ENCODE peak calls at places on chromosome 6, in seven cellular contexts. N is tibial artery; X is effector memory CD4-positive, alpha-beta T cell; K is HCT116; J is aorta; H is naive thymus-derived CD4-positive, alpha-beta T cell; C is ovary. I is an unnamed sample. For H3K9me3, the result is how much of the 10 kb centered on the place peaks cover.

GRCh38 chr6:138211048-138211581 is 7.2 kb downstream of the PBOV1 start:
- DNase-seq in H (no peak), C (no peak), J (no peak), N (no peak), X (no peak), K (no peak), I (no peak)

GRCh38 chr6:79385333-79385732 is 150.9 kb upstream of the HMGN3 start:
- DNase-seq in K (no peak), H (no peak), J (no peak), X (no peak), N (no peak), C (no peak), I (no peak)

GRCh38 chr6:158205220-158205944 is 37.2 kb downstream of the GTF2H5 start:
- DNase-seq in X (no peak), K (peak), J (no peak), H (no peak), N (no peak), C (no peak), I (no peak)

GRCh38 chr6:33372532-33373123 is 19.0 kb upstream of the KIFC1 start:
- DNase-seq in H (no peak), K (no peak), J (no peak), C (no peak), N (no peak), X (no peak), I (no peak)

GRCh38 chr6:26104457-26105108 is 17.4 kb downstream of the HFE start:
- DNase-seq in C (peak), X (no peak), H (no peak), J (no peak), K (peak), N (no peak), I (no peak)

GRCh38 chr6:31581511-31582229 is 554 bp downstream of the LTB start:
- DNase-seq in K (no peak), J (peak), H (no peak), X (no peak), C (no peak), N (no peak), I (no peak)

GRCh38 chr6:39225946-39226437 is 3.3 kb downstream of the KCNK5 start:
- DNase-seq in H (no peak), J (peak), C (no peak), N (no peak), X (no peak), K (no peak), I (no peak)

GRCh38 chr6:24524801-24525200 is 30.0 kb downstream of the ALDH5A1 start:
- DNase-seq in C (no peak), H (peak), K (peak), J (no peak), X (no peak), N (no peak), I (no peak)

GRCh38 chr6:11410539-11411307 is 126.8 kb upstream of the TMEM170B start:
- DNase-seq in K (no peak), J (no peak), C (no peak), H (no peak), X (no peak), N (no peak), I (no peak)

GRCh38 chr6:25263602-25264001 is 15.6 kb upstream of the CARMIL1 start:
- DNase-seq in K (no peak), X (no peak), H (no peak), J (no peak), C (no peak), N (no peak), I (no peak)

GRCh38 chr6:27889275-27889627 is 22.9 kb downstream of the OR2B2 start:
- DNase-seq in N (no peak), H (no peak), J (no peak), K (no peak), C (no peak), X (no peak), I (no peak)

GRCh38 chr6:24960991-24961475 is 25.3 kb upstream of the RIPOR2 start:
- DNase-seq in K (no peak), C (no peak), J (no peak), X (no peak), N (no peak), H (peak), I (no peak)

GRCh38 chr6:7902867-7903266 is 7.7 kb downstream of the TXNDC5 start:
- DNase-seq in H (no peak), K (no peak), J (no peak), X (no peak), C (no peak), N (no peak), I (no peak)

GRCh38 chr6:37491161-37491829 is 8.4 kb downstream of the CCDC167 start:
- DNase-seq in J (no peak), N (no peak), H (no peak), K (no peak), X (no peak), C (no peak), I (no peak)

GRCh38 chr6:13074746-13075490 is 253.4 kb downstream of the TBC1D7 start:
- DNase-seq in C (no peak), H (no peak), K (no peak), J (no peak), N (no peak), X (no peak), I (no peak)

GRCh38 chr6:45637611-45638257 is 260.0 kb upstream of the SUPT3H start:
- DNase-seq in K (no peak), X (no peak), J (no peak), N (no peak), C (no peak), H (no peak), I (no peak)

GRCh38 chr6:119661628-119662027 is 312.1 kb upstream of the MAN1A1 start:
- DNase-seq in N (no peak), X (no peak), J (no peak), H (no peak), K (no peak), C (no peak), I (no peak)

GRCh38 chr6:37182736-37183590 is 13.0 kb downstream of the PIM1 start:
- DNase-seq in J (no peak), H (peak), N (peak), X (peak), K (no peak), C (no peak), I (no peak)

GRCh38 chr6:53014034-53014433 is 18.9 kb upstream of the GSTA4 start:
- DNase-seq in N (no peak), J (no peak), C (no peak), H (no peak), X (no peak), K (no peak), I (no peak)

GRCh38 chr6:27251672-27252251 is 4.3 kb downstream of the PRSS16 start:
- DNase-seq in N (no peak), H (peak), K (peak), X (peak), J (peak), C (peak), I (peak)

GRCh38 chr6:16700202-16700997 is 60.9 kb downstream of the ATXN1 start:
- DNase-seq in C (no peak), H (peak), J (no peak), N (no peak), K (no peak), X (peak), I (no peak)

GRCh38 chr6:40798069-40798770 is 211.1 kb upstream of the LRFN2 start:
- DNase-seq in X (no peak), K (no peak), N (no peak), J (no peak), C (no peak), H (no peak), I (no peak)

GRCh38 chr6:151370509-151371078 is 20.8 kb downstream of the ZBTB2 start:
- DNase-seq in C (no peak), N (no peak), H (no peak), X (no peak), J (no peak), K (no peak), I (no peak)

GRCh38 chr6:113694278-113695077 is 162.7 kb upstream of the MARCKS start:
- DNase-seq in K (no peak), X (no peak), C (no peak), J (no peak), H (no peak), N (no peak), I (no peak)

GRCh38 chr6:136085370-136086115 is 164.6 kb downstream of the MTFR2 start:
- DNase-seq in N (no peak), J (no peak), X (no peak), H (no peak), C (no peak), K (no peak), I (no peak)

GRCh38 chr6:15392182-15392581 is 146.3 kb downstream of the JARID2 start:
- DNase-seq in K (no peak), H (no peak), J (no peak), N (no peak), X (no peak), C (no peak), I (no peak)

GRCh38 chr6:125924169-125924568 is 32.4 kb upstream of the HINT3 start:
- DNase-seq in N (no peak), C (no peak), H (no peak), J (no peak), K (no peak), X (no peak), I (no peak)

GRCh38 chr6:33455051-33455450 is 675 bp downstream of the ZBTB9 start:
- DNase-seq in J (peak), X (no peak), C (no peak), K (no peak), H (no peak), N (no peak), I (no peak)

GRCh38 chr6:108294787-108295625 is at the start of gene AFG1L:
- DNase-seq in H (peak), K (peak), X (peak), C (peak), J (peak), N (peak), I (peak)

GRCh38 chr6:26484161-26484560 is 15.9 kb upstream of the BTN1A1 start:
- DNase-seq in J (no peak), X (no peak), H (no peak), C (no peak), K (no peak), N (no peak), I (no peak)

GRCh38 chr6:149335924-149336323 is 18.4 kb downstream of the TAB2 start:
- DNase-seq in J (no peak), K (peak), N (no peak), H (no peak), C (no peak), X (no peak), I (no peak)

GRCh38 chr6:40957616-40958492 is 81.2 kb downstream of the UNC5CL start:
- DNase-seq in N (no peak), K (peak), X (no peak), J (no peak), H (no peak), C (no peak), I (no peak)

GRCh38 chr6:89927788-89928565 is 33.7 kb downstream of the GJA10 start:
- DNase-seq in J (no peak), H (no peak), N (no peak), C (no peak), K (no peak), X (no peak), I (no peak)

GRCh38 chr6:113122060-113122459 is 735.1 kb upstream of the MARCKS start:
- DNase-seq in C (no peak), J (no peak), N (no peak), X (no peak), K (peak), H (no peak), I (no peak)

GRCh38 chr6:166460473-166461437 is 78.0 kb upstream of the MPC1 start:
- DNase-seq in N (no peak), K (no peak), H (no peak), C (no peak), J (no peak), X (no peak), I (no peak)

GRCh38 chr6:137271245-137272183 is 52.3 kb upstream of the IFNGR1 start:
- DNase-seq in C (no peak), K (peak), J (no peak), H (peak), N (no peak), X (no peak), I (no peak)

GRCh38 chr6:141252828-141253608 is 879.7 kb upstream of the GJE1 start:
- DNase-seq in K (no peak), C (no peak), X (no peak), J (no peak), N (no peak), H (no peak), I (no peak)

GRCh38 chr6:6685249-6685667 is 96.7 kb downstream of the LY86 start:
- DNase-seq in C (no peak), H (no peak), K (no peak), X (no peak), N (no peak), J (no peak), I (no peak)

GRCh38 chr6:115896538-115897129 is 164.1 kb downstream of the FRK start:
- DNase-seq in K (peak), H (no peak), X (no peak), C (no peak), J (no peak), N (no peak), I (no peak)

GRCh38 chr6:120103616-120104015 is 754.1 kb upstream of the MAN1A1 start:
- DNase-seq in J (no peak), K (no peak), N (no peak), X (no peak), C (no peak), H (no peak), I (no peak)

GRCh38 chr6:22451960-22452359 is 117.4 kb upstream of the HDGFL1 start:
- DNase-seq in J (no peak), H (no peak), K (no peak), N (no peak), C (no peak), X (no peak), I (no peak)

GRCh38 chr6:22457986-22458385 is 111.4 kb upstream of the HDGFL1 start:
- DNase-seq in X (no peak), K (no peak), N (no peak), J (no peak), C (no peak), H (no peak), I (no peak)

GRCh38 chr6:22455378-22455777 is 114.0 kb upstream of the HDGFL1 start:
- DNase-seq in K (no peak), N (no peak), H (no peak), J (no peak), X (no peak), C (no peak), I (no peak)
- H3K9me3 ChIP-seq in K (under half), N (under half), H (under half), J (under half), X (under half), C (under half), I (under half)

DNA sequence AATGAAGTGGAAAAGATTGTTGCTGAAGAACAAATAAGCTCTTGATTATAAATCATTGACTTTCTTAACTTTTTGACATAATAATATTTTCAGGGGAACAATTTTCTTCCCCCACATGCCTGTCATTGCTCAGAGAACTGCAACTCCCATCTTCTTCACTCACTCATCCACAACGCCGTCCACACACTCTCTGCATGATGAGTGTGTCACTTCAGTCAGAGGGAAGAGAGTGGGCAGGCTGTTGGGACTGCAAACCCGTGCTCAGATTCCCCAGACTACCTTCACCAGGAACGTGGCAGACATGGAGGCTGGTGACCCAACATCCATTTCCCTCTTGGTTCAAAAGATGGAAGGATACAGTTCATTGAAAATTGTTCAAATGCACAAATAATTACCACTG is 650.8 kb downstream of the PRKN start:
- DNase-seq in X (no peak), N (no peak), H (no peak), J (no peak), K (no peak), C (no peak), I (no peak)
- H3K9me3 ChIP-seq in X (under half), N (under half), H (under half), J (under half), K (under half), C (under half), I (under half)

DNA sequence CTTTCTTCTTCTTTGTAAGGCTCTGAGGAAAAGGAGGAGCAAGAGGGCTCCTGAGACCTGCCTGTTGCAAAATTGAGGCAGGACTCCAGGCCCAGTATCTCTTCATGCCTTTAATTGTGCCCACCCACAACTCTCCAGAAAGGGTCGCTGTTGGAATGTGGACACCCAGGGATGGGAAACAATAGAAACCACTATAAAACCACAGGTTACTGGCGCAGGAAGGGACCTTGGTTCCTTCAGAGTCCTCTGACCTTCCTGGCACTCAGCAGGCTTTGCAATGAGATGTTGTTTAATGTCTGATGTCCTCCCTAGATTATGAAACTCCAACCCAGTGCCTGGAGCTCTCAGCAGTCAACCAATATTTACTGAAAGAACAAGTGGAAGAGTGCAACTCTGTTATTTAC is 136.9 kb downstream of the FNDC1 start:
- DNase-seq in J (no peak), K (no peak), C (no peak), H (no peak), N (no peak), X (no peak), I (no peak)
- H3K9me3 ChIP-seq in J (under half), K (under half), C (under half), H (under half), N (under half), X (under half), I (under half)

GRCh38 chr6:67458265-67458664 is 1176.8 kb upstream of the ADGRB3 start:
- DNase-seq in H (no peak), J (no peak), C (no peak), K (no peak), X (no peak), N (no peak), I (no peak)

GRCh38 chr6:67459556-67459955 is 1175.5 kb upstream of the ADGRB3 start:
- DNase-seq in K (no peak), J (no peak), N (no peak), H (no peak), C (no peak), X (no peak), I (no peak)
- H3K9me3 ChIP-seq in K (under half), J (under half), N (under half), H (under half), C (under half), X (under half), I (under half)

DNA sequence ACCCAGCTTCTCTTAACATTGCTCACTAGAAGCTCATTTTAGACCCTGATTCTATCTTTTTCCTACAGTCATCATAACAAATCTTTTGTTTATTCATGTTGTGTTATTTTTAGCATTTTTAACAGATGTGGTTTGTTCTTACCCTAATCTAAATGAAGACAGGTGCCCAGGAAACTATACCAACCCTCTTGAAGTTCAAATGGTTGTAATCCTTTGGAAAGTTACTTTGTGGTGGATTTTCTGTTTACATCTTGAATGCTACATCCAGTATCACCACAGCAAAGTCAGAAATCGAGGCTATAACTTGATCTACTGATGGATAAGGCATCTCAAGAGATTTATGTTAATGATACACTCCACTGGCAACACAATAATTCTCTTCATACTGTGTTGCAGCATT is 26.2 kb downstream of the SMAP1 start:
- DNase-seq in H (no peak), X (no peak), N (no peak), C (no peak), J (no peak), K (no peak), I (no peak)
- H3K9me3 ChIP-seq in H (under half), X (under half), N (under half), C (under half), J (under half), K (under half), I (under half)

I was measured in T-helper 17 cell.